ENCODE peak calls at places on chromosomes 4 and X, in eight cellular contexts. One of them, this sample, is unnamed.

GRCh38 chr4:56050584-56050983 is 101.8 kb downstream of the CEP135 start:
- DNase-seq in cardiac muscle cell: no peak
- DNase-seq in NCI-H510A treated with DMSO at 0.1 percent for 48 hours: peak
- DNase-seq in astrocyte of the spinal cord: no peak
- DNase-seq in Daoy: no peak
- DNase-seq in progenitor cell of endocrine pancreas: no peak
- DNase-seq in nephron progenitor cell: no peak
- DNase-seq in stomach: no peak
- DNase-seq in this sample: no peak

GRCh38 chr4:182560358-182560757 is 317.2 kb downstream of the TENM3 start:
- DNase-seq in Daoy: peak
- DNase-seq in NCI-H510A treated with DMSO at 0.1 percent for 48 hours: peak
- DNase-seq in progenitor cell of endocrine pancreas: no peak
- DNase-seq in stomach: no peak
- DNase-seq in cardiac muscle cell: no peak
- DNase-seq in astrocyte of the spinal cord: peak
- DNase-seq in nephron progenitor cell: peak
- DNase-seq in this sample: no peak

GRCh38 chr4:2072971-2073807 is 14.1 kb downstream of the NAT8L start:
- DNase-seq in Daoy: no peak
- DNase-seq in cardiac muscle cell: no peak
- DNase-seq in nephron progenitor cell: no peak
- DNase-seq in NCI-H510A treated with DMSO at 0.1 percent for 48 hours: no peak
- DNase-seq in stomach: no peak
- DNase-seq in progenitor cell of endocrine pancreas: no peak
- DNase-seq in astrocyte of the spinal cord: no peak
- DNase-seq in this sample: no peak

GRCh38 chrX:14718403-14718802 is 154.5 kb downstream of the FANCB start:
- DNase-seq in NCI-H510A treated with DMSO at 0.1 percent for 48 hours: no peak
- DNase-seq in nephron progenitor cell: no peak
- DNase-seq in progenitor cell of endocrine pancreas: no peak
- DNase-seq in Daoy: no peak
- DNase-seq in astrocyte of the spinal cord: no peak
- DNase-seq in cardiac muscle cell: no peak
- DNase-seq in stomach: no peak
- DNase-seq in this sample: no peak

GRCh38 chr4:41957634-41958033 is 22.4 kb downstream of the TMEM33 start:
- DNase-seq in stomach: no peak
- DNase-seq in cardiac muscle cell: peak
- DNase-seq in astrocyte of the spinal cord: no peak
- DNase-seq in nephron progenitor cell: no peak
- DNase-seq in Daoy: no peak
- DNase-seq in progenitor cell of endocrine pancreas: no peak
- DNase-seq in NCI-H510A treated with DMSO at 0.1 percent for 48 hours: peak
- DNase-seq in this sample: no peak

GRCh38 chr4:37981425-37981824 is 21.2 kb downstream of the PTTG2 start:
- DNase-seq in progenitor cell of endocrine pancreas: no peak
- DNase-seq in stomach: no peak
- DNase-seq in NCI-H510A treated with DMSO at 0.1 percent for 48 hours: no peak
- DNase-seq in nephron progenitor cell: no peak
- DNase-seq in Daoy: no peak
- DNase-seq in astrocyte of the spinal cord: no peak
- DNase-seq in cardiac muscle cell: no peak
- DNase-seq in this sample: no peak

GRCh38 chr4:158005021-158005420 is 167.8 kb downstream of the GASK1B start:
- DNase-seq in cardiac muscle cell: no peak
- DNase-seq in stomach: no peak
- DNase-seq in progenitor cell of endocrine pancreas: no peak
- DNase-seq in nephron progenitor cell: no peak
- DNase-seq in astrocyte of the spinal cord: no peak
- DNase-seq in NCI-H510A treated with DMSO at 0.1 percent for 48 hours: no peak
- DNase-seq in Daoy: no peak
- DNase-seq in this sample: no peak

GRCh38 chr4:167652267-167652666 is 418.0 kb upstream of the SPOCK3 start:
- DNase-seq in Daoy: no peak
- DNase-seq in NCI-H510A treated with DMSO at 0.1 percent for 48 hours: no peak
- DNase-seq in stomach: no peak
- DNase-seq in nephron progenitor cell: no peak
- DNase-seq in progenitor cell of endocrine pancreas: no peak
- DNase-seq in cardiac muscle cell: no peak
- DNase-seq in astrocyte of the spinal cord: no peak
- DNase-seq in this sample: no peak

GRCh38 chrX:123665197-123665596 is 67.7 kb downstream of the THOC2 start:
- DNase-seq in stomach: no peak
- DNase-seq in progenitor cell of endocrine pancreas: no peak
- DNase-seq in cardiac muscle cell: no peak
- DNase-seq in NCI-H510A treated with DMSO at 0.1 percent for 48 hours: peak
- DNase-seq in nephron progenitor cell: no peak
- DNase-seq in Daoy: peak
- DNase-seq in astrocyte of the spinal cord: peak
- DNase-seq in this sample: no peak

GRCh38 chr4:40809058-40809457 is 59.3 kb downstream of the NSUN7 start:
- DNase-seq in cardiac muscle cell: no peak
- DNase-seq in stomach: no peak
- DNase-seq in progenitor cell of endocrine pancreas: no peak
- DNase-seq in astrocyte of the spinal cord: no peak
- DNase-seq in nephron progenitor cell: no peak
- DNase-seq in NCI-H510A treated with DMSO at 0.1 percent for 48 hours: no peak
- DNase-seq in Daoy: no peak
- DNase-seq in this sample: no peak

GRCh38 chr4:87525636-87526035 is 3.5 kb downstream of the SPARCL1 start:
- DNase-seq in Daoy: no peak
- DNase-seq in progenitor cell of endocrine pancreas: no peak
- DNase-seq in nephron progenitor cell: no peak
- DNase-seq in stomach: no peak
- DNase-seq in astrocyte of the spinal cord: no peak
- DNase-seq in cardiac muscle cell: no peak
- DNase-seq in NCI-H510A treated with DMSO at 0.1 percent for 48 hours: no peak
- DNase-seq in this sample: no peak

GRCh38 chr4:176193898-176194297 is 1.5 kb downstream of the SPATA4 start:
- DNase-seq in stomach: no peak
- DNase-seq in NCI-H510A treated with DMSO at 0.1 percent for 48 hours: no peak
- DNase-seq in nephron progenitor cell: no peak
- DNase-seq in Daoy: peak
- DNase-seq in progenitor cell of endocrine pancreas: no peak
- DNase-seq in cardiac muscle cell: no peak
- DNase-seq in astrocyte of the spinal cord: peak
- DNase-seq in this sample: no peak

GRCh38 chrX:110402091-110402854 is 43.6 kb downstream of the RTL9 start:
- DNase-seq in Daoy: peak
- DNase-seq in NCI-H510A treated with DMSO at 0.1 percent for 48 hours: no peak
- DNase-seq in cardiac muscle cell: no peak
- DNase-seq in progenitor cell of endocrine pancreas: no peak
- DNase-seq in astrocyte of the spinal cord: peak
- DNase-seq in nephron progenitor cell: no peak
- DNase-seq in stomach: no peak
- DNase-seq in this sample: no peak

GRCh38 chr4:82097504-82097903 is 276.3 kb downstream of the HNRNPD start:
- DNase-seq in NCI-H510A treated with DMSO at 0.1 percent for 48 hours: no peak
- DNase-seq in progenitor cell of endocrine pancreas: no peak
- DNase-seq in Daoy: peak
- DNase-seq in astrocyte of the spinal cord: peak
- DNase-seq in cardiac muscle cell: no peak
- DNase-seq in stomach: no peak
- DNase-seq in nephron progenitor cell: no peak
- DNase-seq in this sample: no peak

GRCh38 chr4:140102406-140102805 is 51.6 kb downstream of the MAML3 start:
- DNase-seq in stomach: no peak
- DNase-seq in NCI-H510A treated with DMSO at 0.1 percent for 48 hours: no peak
- DNase-seq in progenitor cell of endocrine pancreas: no peak
- DNase-seq in Daoy: no peak
- DNase-seq in cardiac muscle cell: no peak
- DNase-seq in astrocyte of the spinal cord: no peak
- DNase-seq in nephron progenitor cell: no peak
- DNase-seq in this sample: no peak

GRCh38 chr4:85831647-85832046 is 356.7 kb downstream of the ARHGAP24 start:
- DNase-seq in stomach: no peak
- DNase-seq in astrocyte of the spinal cord: no peak
- DNase-seq in Daoy: no peak
- DNase-seq in progenitor cell of endocrine pancreas: no peak
- DNase-seq in NCI-H510A treated with DMSO at 0.1 percent for 48 hours: no peak
- DNase-seq in cardiac muscle cell: no peak
- DNase-seq in nephron progenitor cell: no peak
- DNase-seq in this sample: no peak

GRCh38 chr4:26860157-26860921 is at the start of gene STIM2:
- DNase-seq in NCI-H510A treated with DMSO at 0.1 percent for 48 hours: peak
- DNase-seq in Daoy: peak
- DNase-seq in progenitor cell of endocrine pancreas: peak
- DNase-seq in cardiac muscle cell: peak
- DNase-seq in stomach: peak
- DNase-seq in astrocyte of the spinal cord: peak
- DNase-seq in nephron progenitor cell: peak
- DNase-seq in this sample: peak